ENCODE peak calls at places on chromosomes 4 and X, in five cellular contexts. One of them, this sample, is unnamed.

GRCh38 chr4:90127706-90128345 is 632 bp downstream of the CCSER1 start:
- DNase-seq in mesendoderm: no peak
- DNase-seq in activated CD8-positive, alpha-beta memory T cell treated with anti-CD3 and anti-CD28 coated beads for 4 hours: no peak
- DNase-seq in AG08395: no peak
- DNase-seq in EH: no peak
- DNase-seq in this sample: peak; percentile 1

GRCh38 chr4:153188966-153189801 is 15.1 kb upstream of the TRIM2 start:
- DNase-seq in mesendoderm: no peak
- DNase-seq in activated CD8-positive, alpha-beta memory T cell treated with anti-CD3 and anti-CD28 coated beads for 4 hours: no peak
- DNase-seq in AG08395: no peak
- DNase-seq in EH: peak; percentile 50
- DNase-seq in this sample: peak; percentile 66

GRCh38 chr4:88106205-88106604 is 52.2 kb downstream of the ABCG2 start:
- DNase-seq in mesendoderm: no peak
- DNase-seq in activated CD8-positive, alpha-beta memory T cell treated with anti-CD3 and anti-CD28 coated beads for 4 hours: no peak
- DNase-seq in AG08395: no peak
- DNase-seq in EH: peak; percentile 70
- DNase-seq in this sample: peak; percentile 49

GRCh38 chr4:142262956-142263355 is 583.1 kb downstream of the INPP4B start:
- DNase-seq in mesendoderm: peak; percentile 26
- DNase-seq in activated CD8-positive, alpha-beta memory T cell treated with anti-CD3 and anti-CD28 coated beads for 4 hours: no peak
- DNase-seq in AG08395: no peak
- DNase-seq in EH: no peak
- DNase-seq in this sample: no peak

GRCh38 chrX:65595460-65595876 is 60.9 kb upstream of the LAS1L start:
- DNase-seq in mesendoderm: peak; percentile 95
- DNase-seq in activated CD8-positive, alpha-beta memory T cell treated with anti-CD3 and anti-CD28 coated beads for 4 hours: peak; percentile 86
- DNase-seq in AG08395: peak; percentile 85
- DNase-seq in EH: peak; percentile 94
- DNase-seq in this sample: peak; percentile 77

GRCh38 chr4:73964862-73965611 is 16.8 kb downstream of the PF4 start:
- DNase-seq in mesendoderm: peak; percentile 91
- DNase-seq in activated CD8-positive, alpha-beta memory T cell treated with anti-CD3 and anti-CD28 coated beads for 4 hours: no peak
- DNase-seq in AG08395: peak; percentile 13
- DNase-seq in EH: peak; percentile 19
- DNase-seq in this sample: no peak

GRCh38 chr4:124325676-124326075 is 386.9 kb downstream of the ANKRD50 start:
- DNase-seq in mesendoderm: no peak
- DNase-seq in activated CD8-positive, alpha-beta memory T cell treated with anti-CD3 and anti-CD28 coated beads for 4 hours: no peak
- DNase-seq in AG08395: no peak
- DNase-seq in EH: peak; percentile 23
- DNase-seq in this sample: no peak

GRCh38 chrX:44306336-44306735 is 37.1 kb downstream of the EFHC2 start:
- DNase-seq in mesendoderm: no peak
- DNase-seq in activated CD8-positive, alpha-beta memory T cell treated with anti-CD3 and anti-CD28 coated beads for 4 hours: no peak
- DNase-seq in AG08395: no peak
- DNase-seq in EH: no peak
- DNase-seq in this sample: peak; percentile 4

GRCh38 chr4:40454816-40455215 is 119.7 kb downstream of the CHRNA9 start:
- DNase-seq in mesendoderm: no peak
- DNase-seq in activated CD8-positive, alpha-beta memory T cell treated with anti-CD3 and anti-CD28 coated beads for 4 hours: no peak
- DNase-seq in AG08395: no peak
- DNase-seq in EH: no peak
- DNase-seq in this sample: no peak

GRCh38 chr4:56049428-56050212 is 100.9 kb downstream of the CEP135 start:
- DNase-seq in mesendoderm: peak; percentile 86
- DNase-seq in activated CD8-positive, alpha-beta memory T cell treated with anti-CD3 and anti-CD28 coated beads for 4 hours: no peak
- DNase-seq in AG08395: no peak
- DNase-seq in EH: peak; percentile 4
- DNase-seq in this sample: peak; percentile 34